ENCODE peak calls at places on chromosomes 4 and X, in eight cellular contexts. H is ACHN, B is NCI-H345, D is MG63, J is left cardiac atrium, A is B cell, O is fibroblast of lung, Q is ovary. E is an unnamed sample.

GRCh38 chr4:108058685-108059440 is 69.2 kb downstream of the HADH start:
- DNase-seq in J (no peak), D (no peak), H (no peak), B (no peak), O (peak; percentile 67), A (no peak), Q (no peak), E (no peak)

GRCh38 chrX:15242899-15243555 is 26.9 kb downstream of the ASB9 start:
- DNase-seq in Q (no peak), A (peak; percentile 47), O (peak; percentile 31), B (peak; percentile 51), J (no peak), D (peak; percentile 2), H (peak; percentile 42), E (no peak)

GRCh38 chrX:29661290-29661689 is 554.1 kb upstream of the MAGEB2 start:
- DNase-seq in Q (no peak), O (peak; percentile 83), H (peak; percentile 15), J (no peak), A (no peak), B (no peak), D (no peak), E (no peak)

GRCh38 chr4:38128478-38129451 is 168.6 kb downstream of the PTTG2 start:
- DNase-seq in A (peak; percentile 10), H (no peak), O (peak; percentile 56), J (peak; percentile 39), Q (no peak), B (peak; percentile 66), D (peak; percentile 83), E (no peak)

GRCh38 chrX:45788941-45789348 is 588.3 kb upstream of the DIPK2B start:
- DNase-seq in B (no peak), J (peak; percentile 66), H (no peak), D (no peak), A (no peak), Q (no peak), O (peak; percentile 77), E (no peak)

GRCh38 chr4:126890994-126891393 is 741.8 kb upstream of the INTU start:
- DNase-seq in B (no peak), D (no peak), Q (no peak), A (no peak), H (no peak), J (no peak), O (peak; percentile 23), E (no peak)

GRCh38 chr4:147550626-147551250 is 66.5 kb upstream of the TMEM184C start:
- DNase-seq in H (peak; percentile 1), J (no peak), Q (no peak), B (no peak), O (peak; percentile 88), D (no peak), A (no peak), E (no peak)

GRCh38 chr4:14333616-14334015 is 668.7 kb upstream of the CPEB2 start:
- DNase-seq in H (no peak), A (no peak), J (no peak), B (no peak), O (no peak), D (no peak), Q (no peak), E (no peak)

GRCh38 chr4:95284668-95285067 is 264.1 kb downstream of the UNC5C start:
- DNase-seq in D (no peak), H (no peak), B (no peak), Q (no peak), A (no peak), O (no peak), J (no peak), E (no peak)

GRCh38 chr4:116357758-116358157 is 727.6 kb downstream of the TRAM1L1 start:
- DNase-seq in B (no peak), J (no peak), A (peak; percentile 13), O (peak; percentile 26), H (peak; percentile 2), Q (no peak), D (no peak), E (no peak)

GRCh38 chr4:79886557-79886956 is 186.5 kb downstream of the ANTXR2 start:
- DNase-seq in B (no peak), J (no peak), Q (no peak), A (no peak), O (no peak), D (no peak), H (no peak), E (no peak)

GRCh38 chr4:38310446-38311043 is 350.3 kb downstream of the PTTG2 start:
- DNase-seq in B (no peak), A (peak; percentile 57), O (peak; percentile 63), J (no peak), D (no peak), H (no peak), Q (no peak), E (no peak)

E was measured in ureter.